ENCODE peak calls at places on chromosomes 6 and 20, in six cellular contexts. V, Q, Z, L, W and A are unnamed samples.

GRCh38 chr6:163318071-163318786 is 96.3 kb upstream of the QKI start:
- DNase-seq in Z (no peak), Q (no peak), W (no peak), L (no peak), V (no peak), A (no peak)

GRCh38 chr6:166744654-166745134 is 117.6 kb upstream of the RPS6KA2 start:
- DNase-seq in Q (no peak), L (no peak), V (no peak), Z (no peak), W (no peak), A (no peak)

GRCh38 chr20:22949710-22950109 is 85.4 kb upstream of the SSTR4 start:
- DNase-seq in V (peak), L (no peak), Q (no peak), Z (no peak), W (no peak), A (no peak)

GRCh38 chr6:2101213-2101612 is 144.2 kb downstream of the GMDS start:
- DNase-seq in Z (no peak), W (no peak), V (no peak), Q (no peak), L (no peak), A (no peak)

GRCh38 chr20:2688041-2688591 is 4.5 kb upstream of the EBF4 start:
- DNase-seq in V (peak), W (peak), Q (peak), Z (peak), L (no peak), A (peak)

GRCh38 chr6:161273752-161274487 is at the start of gene AGPAT4:
- DNase-seq in Z (peak), Q (peak), V (peak), W (peak), L (peak), A (peak)

GRCh38 chr20:9609892-9610502 is 95.6 kb downstream of the LAMP5 start:
- DNase-seq in W (peak), Z (peak), Q (peak), L (peak), V (peak), A (peak)

GRCh38 chr6:36977470-36977941 is 8.5 kb downstream of the MTCH1 start:
- DNase-seq in L (no peak), Z (no peak), Q (no peak), W (no peak), V (no peak), A (peak)

GRCh38 chr6:105560611-105561066 is 157.8 kb upstream of the PREP start:
- DNase-seq in W (no peak), L (no peak), Q (no peak), Z (peak), V (no peak), A (no peak)

GRCh38 chr20:26169506-26169905 is 472.9 kb upstream of the ZNF337 start:
- DNase-seq in L (no peak), Z (peak), Q (no peak), W (no peak), V (no peak), A (no peak)

GRCh38 chr20:59144179-59144830 is 19.3 kb upstream of the ZNF831 start:
- DNase-seq in W (no peak), Q (no peak), V (no peak), L (no peak), Z (no peak), A (no peak)

GRCh38 chr20:56430957-56431356 is 18.9 kb downstream of the CASS4 start:
- DNase-seq in L (no peak), V (no peak), Z (no peak), Q (no peak), W (no peak), A (no peak)

GRCh38 chr20:56431451-56431850 is 19.4 kb downstream of the CASS4 start:
- DNase-seq in Z (no peak), V (no peak), L (no peak), W (no peak), Q (no peak), A (no peak)

GRCh38 chr20:56429941-56430340 is 17.9 kb downstream of the CASS4 start:
- DNase-seq in W (no peak), Z (no peak), L (no peak), V (no peak), Q (no peak), A (no peak)

GRCh38 chr20:56429496-56429895 is 17.4 kb downstream of the CASS4 start:
- DNase-seq in V (no peak), W (no peak), Q (no peak), Z (peak), L (no peak), A (peak)

DNA sequence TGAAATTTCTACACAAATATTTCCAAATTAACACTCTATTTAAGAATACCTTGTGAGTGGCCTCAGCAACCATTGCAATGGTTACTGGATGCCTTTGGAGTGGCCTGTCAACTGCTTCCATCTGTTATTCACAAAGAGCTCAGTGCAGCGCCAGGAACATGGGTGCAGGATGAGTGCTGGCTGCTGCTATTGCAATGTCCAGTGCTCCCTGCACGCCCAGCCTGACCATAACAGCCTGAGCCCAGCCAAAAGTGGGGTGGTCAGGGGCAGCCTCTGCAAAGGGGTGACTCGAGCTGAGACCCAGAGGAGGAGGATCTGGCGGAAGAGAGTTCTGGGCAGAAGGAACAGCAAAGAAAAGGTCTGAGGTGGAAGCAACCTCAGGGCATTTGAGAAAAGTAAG is 18.4 kb downstream of the CASS4 start:
- DNase-seq in V (no peak), Z (no peak), Q (no peak), W (no peak), L (no peak), A (no peak)
- TF ChIP-seq RAD21 in V (no peak), Z (no peak), Q (no peak), W (no peak), L (no peak), A (no peak)

DNA sequence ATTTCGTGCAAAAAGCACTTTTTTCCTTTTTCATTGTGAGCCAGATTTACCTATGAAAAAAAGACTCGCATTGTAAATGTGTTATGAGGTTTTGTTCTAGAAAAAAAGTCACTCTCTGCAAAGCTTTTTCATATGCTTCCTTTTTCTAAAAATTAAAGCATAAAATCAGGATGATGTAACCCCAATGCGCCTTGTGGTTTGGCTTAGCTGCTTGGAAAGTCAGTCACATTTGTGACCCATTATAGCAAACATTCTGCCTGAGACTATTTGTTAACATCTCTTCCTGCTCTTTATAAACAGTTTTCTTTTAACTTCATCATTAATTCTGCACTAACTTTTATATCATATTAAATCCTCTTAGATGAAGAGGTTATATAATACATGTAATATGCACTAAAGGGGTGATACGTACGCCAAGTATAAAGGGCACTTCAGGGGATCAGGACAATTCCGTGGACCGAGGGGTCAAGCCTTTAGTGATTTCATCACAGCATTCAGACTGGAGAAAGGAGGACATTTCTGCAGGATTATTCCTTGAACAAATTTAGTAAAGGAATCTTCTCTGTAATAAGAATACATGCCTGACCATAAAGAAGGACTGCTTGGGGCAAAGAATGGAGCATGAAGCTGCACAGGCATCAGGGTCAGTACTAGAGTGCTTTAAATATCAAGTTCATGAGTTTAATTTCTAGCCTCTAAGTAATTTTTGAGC is 48.1 kb upstream of the SMLR1 start:
- DNase-seq in Z (peak), Q (no peak), V (no peak), L (no peak), W (no peak), A (no peak)
- TF ChIP-seq RAD21 in Z (no peak), Q (no peak), V (no peak), L (no peak), W (no peak), A (no peak)

GRCh38 chr6:33431880-33432541 is 12.1 kb downstream of the SYNGAP1 start:
- DNase-seq in V (no peak), L (no peak), Z (no peak), Q (no peak), W (peak), A (no peak)

GRCh38 chr6:33430991-33431879 is 11.4 kb downstream of the SYNGAP1 start:
- DNase-seq in Q (no peak), W (peak), Z (peak), V (peak), L (peak), A (peak)

GRCh38 chr6:33432546-33432945 is 12.7 kb downstream of the SYNGAP1 start:
- DNase-seq in V (no peak), Z (no peak), Q (no peak), L (no peak), W (peak), A (no peak)

GRCh38 chr6:33433560-33434191 is 13.8 kb downstream of the SYNGAP1 start:
- DNase-seq in W (peak), V (no peak), Z (peak), L (no peak), Q (no peak), A (no peak)

DNA sequence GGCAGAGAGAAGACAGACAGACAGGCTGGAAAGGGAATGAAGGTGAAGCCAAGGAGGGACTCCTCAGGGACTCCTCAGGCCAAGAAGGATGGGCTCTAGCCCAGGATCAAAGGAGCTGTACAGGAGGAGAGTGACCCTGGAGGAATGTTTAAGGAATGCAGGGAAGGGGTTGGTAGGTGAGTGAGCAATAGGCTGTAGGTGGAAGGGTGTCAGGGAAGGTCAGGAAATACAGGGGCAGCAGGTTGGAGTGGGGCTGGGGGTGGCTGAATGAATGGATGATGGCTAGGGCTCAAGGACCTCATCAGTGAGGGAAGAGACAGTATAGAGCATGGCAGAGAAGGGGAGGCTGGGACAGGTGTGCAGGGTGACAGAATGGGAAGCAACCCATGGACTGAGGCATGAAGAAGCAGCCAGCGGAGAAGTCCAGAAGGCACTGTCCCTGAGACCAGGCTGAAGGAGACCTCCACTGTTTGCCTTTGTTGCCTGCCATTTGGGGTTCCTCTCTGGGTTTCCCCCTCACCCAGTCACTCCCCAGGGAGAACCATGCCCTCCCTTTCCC is 13.2 kb downstream of the SYNGAP1 start:
- DNase-seq in Z (no peak), L (no peak), W (peak), Q (no peak), V (no peak), A (no peak)
- TF ChIP-seq RAD21 in Z (no peak), L (no peak), W (no peak), Q (no peak), V (no peak), A (no peak)

GRCh38 chr6:49666480-49666879 is 29.8 kb upstream of the RHAG start:
- DNase-seq in Q (no peak), L (no peak), W (no peak), Z (no peak), V (no peak), A (no peak)
- TF ChIP-seq RAD21 in Q (no peak), L (no peak), W (no peak), Z (no peak), V (no peak), A (no peak)

GRCh38 chr6:85417336-85417735 is 32.5 kb upstream of the NT5E start:
- DNase-seq in W (no peak), Z (peak), Q (no peak), V (no peak), L (no peak), A (no peak)

GRCh38 chr6:85416766-85417165 is 33.1 kb upstream of the NT5E start:
- DNase-seq in L (no peak), V (no peak), W (no peak), Z (peak), Q (no peak), A (no peak)

GRCh38 chr6:85416049-85416448 is 33.8 kb upstream of the NT5E start:
- DNase-seq in Z (peak), L (no peak), W (no peak), Q (no peak), V (no peak), A (no peak)

GRCh38 chr6:85419046-85419759 is 30.7 kb upstream of the NT5E start:
- DNase-seq in L (no peak), V (no peak), Z (no peak), W (no peak), Q (no peak), A (no peak)

GRCh38 chr6:85418059-85418458 is 31.8 kb upstream of the NT5E start:
- DNase-seq in Z (peak), V (no peak), L (no peak), W (no peak), Q (no peak), A (no peak)
- TF ChIP-seq RAD21 in Z (no peak), V (no peak), L (no peak), W (no peak), Q (no peak), A (no peak)

DNA sequence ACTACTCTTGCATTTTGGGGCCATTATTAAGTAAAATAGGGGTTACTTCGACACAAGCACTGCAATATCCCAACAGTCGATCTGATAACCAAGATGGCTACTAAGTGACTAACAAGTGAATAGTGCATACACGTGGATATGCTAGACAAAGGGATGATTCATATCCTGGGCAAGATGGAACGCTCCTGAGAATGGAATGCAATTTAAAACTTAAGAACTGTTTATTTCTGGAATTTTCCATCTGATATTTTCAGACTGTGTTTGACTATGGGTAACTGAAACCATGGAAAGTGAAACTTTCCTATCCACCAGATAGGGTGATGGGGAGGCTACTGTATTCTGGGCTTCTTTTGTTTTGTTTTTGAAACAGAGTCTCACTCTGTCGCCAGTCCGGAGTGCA is 66.5 kb downstream of the ILRUN start:
- DNase-seq in V (peak), L (peak), Q (peak), W (no peak), Z (peak), A (no peak)
- TF ChIP-seq RAD21 in V (no peak), L (no peak), Q (no peak), W (no peak), Z (no peak), A (no peak)